ENCODE peak calls at places on chromosomes 6 and 20, in seven cellular contexts. One of them, this sample, is unnamed.

GRCh38 chr6:158399040-158399700 is 86.9 kb downstream of the TULP4 start:
- DNase-seq in IMR-90: no peak
- DNase-seq in H1: no peak
- DNase-seq in H9: no peak
- DNase-seq in neuronal stem cell: no peak
- DNase-seq in mesenchymal stem cell: no peak
- DNase-seq in trophoblast cell: no peak
- DNase-seq in this sample: no peak

GRCh38 chr6:113558966-113559365 is 298.2 kb upstream of the MARCKS start:
- DNase-seq in IMR-90: peak
- DNase-seq in H1: no peak
- DNase-seq in H9: no peak
- DNase-seq in neuronal stem cell: no peak
- DNase-seq in mesenchymal stem cell: peak
- DNase-seq in trophoblast cell: no peak
- DNase-seq in this sample: no peak

GRCh38 chr20:47296950-47297349 is 59.5 kb downstream of the ZMYND8 start:
- DNase-seq in IMR-90: no peak
- DNase-seq in H1: no peak
- DNase-seq in H9: no peak
- DNase-seq in neuronal stem cell: no peak
- DNase-seq in mesenchymal stem cell: no peak
- DNase-seq in trophoblast cell: no peak
- DNase-seq in this sample: peak

GRCh38 chr20:25274481-25274880 is 26.6 kb downstream of the PYGB start:
- DNase-seq in IMR-90: no peak
- DNase-seq in H1: peak
- DNase-seq in H9: no peak
- DNase-seq in neuronal stem cell: no peak
- DNase-seq in mesenchymal stem cell: no peak
- DNase-seq in trophoblast cell: no peak
- DNase-seq in this sample: no peak

GRCh38 chr6:110547266-110547964 is 71.0 kb upstream of the SLC22A16 start:
- DNase-seq in IMR-90: peak
- DNase-seq in H1: no peak
- DNase-seq in H9: no peak
- DNase-seq in neuronal stem cell: no peak
- DNase-seq in mesenchymal stem cell: peak
- DNase-seq in trophoblast cell: no peak
- DNase-seq in this sample: peak

GRCh38 chr20:47318596-47319516 is 37.6 kb downstream of the ZMYND8 start:
- DNase-seq in IMR-90: peak
- DNase-seq in H1: peak
- DNase-seq in H9: peak
- DNase-seq in neuronal stem cell: no peak
- DNase-seq in mesenchymal stem cell: peak
- DNase-seq in trophoblast cell: peak
- DNase-seq in this sample: peak

GRCh38 chr6:111361648-111362047 is 121.4 kb downstream of the REV3L start:
- DNase-seq in IMR-90: peak
- DNase-seq in H1: no peak
- DNase-seq in H9: peak
- DNase-seq in neuronal stem cell: peak
- DNase-seq in mesenchymal stem cell: peak
- DNase-seq in trophoblast cell: peak
- DNase-seq in this sample: peak

GRCh38 chr6:79134699-79135474 is 56.8 kb upstream of the PHIP start:
- DNase-seq in IMR-90: no peak
- DNase-seq in H1: no peak
- DNase-seq in H9: no peak
- DNase-seq in neuronal stem cell: no peak
- DNase-seq in mesenchymal stem cell: no peak
- DNase-seq in trophoblast cell: no peak
- DNase-seq in this sample: no peak

GRCh38 chr20:7817286-7817685 is 123.0 kb downstream of the HAO1 start:
- DNase-seq in IMR-90: no peak
- DNase-seq in H1: no peak
- DNase-seq in H9: no peak
- DNase-seq in neuronal stem cell: no peak
- DNase-seq in mesenchymal stem cell: no peak
- DNase-seq in trophoblast cell: no peak
- DNase-seq in this sample: no peak

GRCh38 chr20:50526403-50526989 is 16.3 kb downstream of the PTPN1 start:
- DNase-seq in IMR-90: peak
- DNase-seq in H1: no peak
- DNase-seq in H9: no peak
- DNase-seq in neuronal stem cell: no peak
- DNase-seq in mesenchymal stem cell: no peak
- DNase-seq in trophoblast cell: no peak
- DNase-seq in this sample: peak

GRCh38 chr6:4271761-4272505 is 136.6 kb upstream of the ECI2 start:
- DNase-seq in IMR-90: no peak
- DNase-seq in H1: no peak
- DNase-seq in H9: no peak
- DNase-seq in neuronal stem cell: no peak
- DNase-seq in mesenchymal stem cell: no peak
- DNase-seq in trophoblast cell: no peak
- DNase-seq in this sample: no peak

GRCh38 chr20:48040051-48040450 is 254.8 kb upstream of the SULF2 start:
- DNase-seq in IMR-90: no peak
- DNase-seq in H1: no peak
- DNase-seq in H9: no peak
- DNase-seq in neuronal stem cell: no peak
- DNase-seq in mesenchymal stem cell: no peak
- DNase-seq in trophoblast cell: no peak
- DNase-seq in this sample: no peak

GRCh38 chr6:70404658-70405057 is 8.7 kb upstream of the FAM135A start:
- DNase-seq in IMR-90: no peak
- DNase-seq in H1: no peak
- DNase-seq in H9: no peak
- DNase-seq in neuronal stem cell: no peak
- DNase-seq in mesenchymal stem cell: no peak
- DNase-seq in trophoblast cell: no peak
- DNase-seq in this sample: no peak

GRCh38 chr6:124373386-124373785 is 569.7 kb downstream of the NKAIN2 start:
- DNase-seq in IMR-90: no peak
- DNase-seq in H1: no peak
- DNase-seq in H9: no peak
- DNase-seq in neuronal stem cell: no peak
- DNase-seq in mesenchymal stem cell: peak
- DNase-seq in trophoblast cell: no peak
- DNase-seq in this sample: no peak

GRCh38 chr6:37583261-37583660 is 83.6 kb upstream of the CCDC167 start:
- DNase-seq in IMR-90: no peak
- DNase-seq in H1: no peak
- DNase-seq in H9: no peak
- DNase-seq in neuronal stem cell: no peak
- DNase-seq in mesenchymal stem cell: no peak
- DNase-seq in trophoblast cell: no peak
- DNase-seq in this sample: no peak

GRCh38 chr6:46490425-46491200 is 636 bp downstream of the RCAN2 start:
- DNase-seq in IMR-90: no peak
- DNase-seq in H1: peak
- DNase-seq in H9: peak
- DNase-seq in neuronal stem cell: peak
- DNase-seq in mesenchymal stem cell: peak
- DNase-seq in trophoblast cell: no peak
- DNase-seq in this sample: peak

GRCh38 chr20:59071224-59071623 is 28.6 kb upstream of the PRELID3B start:
- DNase-seq in IMR-90: no peak
- DNase-seq in H1: no peak
- DNase-seq in H9: no peak
- DNase-seq in neuronal stem cell: no peak
- DNase-seq in mesenchymal stem cell: no peak
- DNase-seq in trophoblast cell: no peak
- DNase-seq in this sample: no peak

GRCh38 chr6:137358273-137358672 is 135.9 kb downstream of the OLIG3 start:
- DNase-seq in IMR-90: no peak
- DNase-seq in H1: no peak
- DNase-seq in H9: peak
- DNase-seq in neuronal stem cell: no peak
- DNase-seq in mesenchymal stem cell: no peak
- DNase-seq in trophoblast cell: no peak
- DNase-seq in this sample: peak

GRCh38 chr6:166307981-166308768 is at the start of gene PRR18:
- DNase-seq in IMR-90: no peak
- DNase-seq in H1: peak
- DNase-seq in H9: peak
- DNase-seq in neuronal stem cell: peak
- DNase-seq in mesenchymal stem cell: peak
- DNase-seq in trophoblast cell: no peak
- DNase-seq in this sample: peak

GRCh38 chr20:62413896-62414481 is 6.9 kb upstream of the CABLES2 start:
- DNase-seq in IMR-90: no peak
- DNase-seq in H1: no peak
- DNase-seq in H9: peak
- DNase-seq in neuronal stem cell: no peak
- DNase-seq in mesenchymal stem cell: no peak
- DNase-seq in trophoblast cell: no peak
- DNase-seq in this sample: no peak

GRCh38 chr20:61816606-61817005 is 249.1 kb downstream of the TAF4 start:
- DNase-seq in IMR-90: no peak
- DNase-seq in H1: no peak
- DNase-seq in H9: no peak
- DNase-seq in neuronal stem cell: no peak
- DNase-seq in mesenchymal stem cell: no peak
- DNase-seq in trophoblast cell: no peak
- DNase-seq in this sample: no peak

GRCh38 chr20:45890077-45890996 is 671 bp downstream of the NEURL2 start:
- DNase-seq in IMR-90: peak
- DNase-seq in H1: peak
- DNase-seq in H9: peak
- DNase-seq in neuronal stem cell: peak
- DNase-seq in mesenchymal stem cell: peak
- DNase-seq in trophoblast cell: peak
- DNase-seq in this sample: peak

GRCh38 chr20:16124491-16124890 is 448.8 kb downstream of the KIF16B start:
- DNase-seq in IMR-90: no peak
- DNase-seq in H1: no peak
- DNase-seq in H9: no peak
- DNase-seq in neuronal stem cell: no peak
- DNase-seq in mesenchymal stem cell: no peak
- DNase-seq in trophoblast cell: no peak
- DNase-seq in this sample: no peak

GRCh38 chr6:142500265-142500786 is 198.5 kb downstream of the ADGRG6 start:
- DNase-seq in IMR-90: no peak
- DNase-seq in H1: no peak
- DNase-seq in H9: no peak
- DNase-seq in neuronal stem cell: no peak
- DNase-seq in mesenchymal stem cell: no peak
- DNase-seq in trophoblast cell: no peak
- DNase-seq in this sample: no peak

GRCh38 chr6:91407706-91408105 is 820.8 kb upstream of the MAP3K7 start:
- DNase-seq in IMR-90: no peak
- DNase-seq in H1: no peak
- DNase-seq in H9: no peak
- DNase-seq in neuronal stem cell: no peak
- DNase-seq in mesenchymal stem cell: no peak
- DNase-seq in trophoblast cell: no peak
- DNase-seq in this sample: no peak
- H3K4ac ChIP-seq in IMR-90: no peak
- H3K4ac ChIP-seq in H1: no peak
- H3K4ac ChIP-seq in H9: no peak
- H3K4ac ChIP-seq in neuronal stem cell: no peak
- H3K4ac ChIP-seq in mesenchymal stem cell: no peak
- H3K4ac ChIP-seq in trophoblast cell: no peak
- H3K4ac ChIP-seq in this sample: no peak

DNA sequence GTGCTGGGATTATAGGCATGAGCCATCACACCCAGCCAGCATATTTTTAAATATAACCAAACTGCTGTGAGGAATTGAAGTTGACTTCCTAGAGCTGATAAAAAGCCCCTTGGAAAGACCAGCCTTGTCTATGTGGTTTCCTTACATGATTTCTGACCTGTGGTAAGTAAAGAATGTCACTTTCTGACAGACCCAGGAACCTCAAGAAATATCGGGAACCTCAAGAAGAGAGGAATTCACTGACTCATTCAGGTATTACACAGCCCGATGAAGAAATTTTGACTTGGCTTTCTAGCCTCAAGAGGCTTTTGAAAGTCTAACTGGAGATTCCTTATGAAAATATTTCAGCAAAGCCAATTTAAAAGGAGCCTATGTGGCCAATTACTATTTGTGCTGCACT is 71.8 kb downstream of the FOXF2 start:
- DNase-seq in IMR-90: peak
- DNase-seq in H1: no peak
- DNase-seq in H9: no peak
- DNase-seq in neuronal stem cell: no peak
- DNase-seq in mesenchymal stem cell: no peak
- DNase-seq in trophoblast cell: no peak
- DNase-seq in this sample: no peak
- H3K4ac ChIP-seq in IMR-90: no peak
- H3K4ac ChIP-seq in H1: no peak
- H3K4ac ChIP-seq in H9: no peak
- H3K4ac ChIP-seq in neuronal stem cell: no peak
- H3K4ac ChIP-seq in mesenchymal stem cell: no peak
- H3K4ac ChIP-seq in trophoblast cell: no peak
- H3K4ac ChIP-seq in this sample: no peak

GRCh38 chr6:126253421-126253820 is 86.5 kb upstream of the CENPW start:
- DNase-seq in IMR-90: no peak
- DNase-seq in H1: no peak
- DNase-seq in H9: no peak
- DNase-seq in neuronal stem cell: no peak
- DNase-seq in mesenchymal stem cell: no peak
- DNase-seq in trophoblast cell: no peak
- DNase-seq in this sample: no peak
- H3K4ac ChIP-seq in IMR-90: no peak
- H3K4ac ChIP-seq in H1: no peak
- H3K4ac ChIP-seq in H9: no peak
- H3K4ac ChIP-seq in neuronal stem cell: no peak
- H3K4ac ChIP-seq in mesenchymal stem cell: no peak
- H3K4ac ChIP-seq in trophoblast cell: no peak
- H3K4ac ChIP-seq in this sample: no peak

DNA sequence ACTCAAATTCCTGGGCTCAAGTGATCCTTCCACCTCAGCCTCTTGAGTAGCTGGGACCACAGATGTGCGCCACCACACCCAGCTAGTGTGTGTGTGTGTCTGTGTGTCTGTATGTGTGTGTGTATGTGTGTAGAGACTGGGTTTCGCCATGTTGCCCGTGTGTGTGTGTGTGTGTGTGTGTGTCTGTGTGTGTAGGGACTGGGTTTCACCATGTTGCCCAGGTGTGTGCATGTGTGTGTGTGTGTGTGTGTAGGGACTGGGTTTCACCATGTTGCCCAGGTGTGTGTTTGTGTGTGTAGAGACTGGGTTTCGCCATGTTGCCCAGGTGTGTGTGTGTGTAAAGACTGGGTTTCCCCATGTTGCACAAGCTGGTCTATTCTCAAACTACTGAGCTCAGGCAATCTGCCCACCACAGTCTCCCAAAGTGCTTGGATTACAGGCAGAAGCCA is 28.3 kb downstream of the CDK5RAP1 start:
- DNase-seq in IMR-90: peak
- DNase-seq in H1: no peak
- DNase-seq in H9: no peak
- DNase-seq in neuronal stem cell: no peak
- DNase-seq in mesenchymal stem cell: peak
- DNase-seq in trophoblast cell: no peak
- DNase-seq in this sample: no peak
- H3K4ac ChIP-seq in IMR-90: peak
- H3K4ac ChIP-seq in H1: no peak
- H3K4ac ChIP-seq in H9: no peak
- H3K4ac ChIP-seq in neuronal stem cell: no peak
- H3K4ac ChIP-seq in mesenchymal stem cell: peak
- H3K4ac ChIP-seq in trophoblast cell: no peak
- H3K4ac ChIP-seq in this sample: no peak

This sample was measured in mesendoderm.